ENCODE peak calls at places on chromosomes 3 and 15, in five cellular contexts. One of them, this sample, is unnamed.

GRCh38 chr3:190116551-190117067 is 4.1 kb downstream of the P3H2 start:
- DNase-seq in GM12878: no peak
- DNase-seq in HepG2: no peak
- DNase-seq in K562: no peak
- DNase-seq in H1: no peak
- DNase-seq in this sample: no peak

GRCh38 chr15:79169531-79170123 is 79.0 kb upstream of the RASGRF1 start:
- DNase-seq in K562: no peak
- DNase-seq in GM12878: no peak
- DNase-seq in HepG2: no peak
- DNase-seq in H1: no peak
- DNase-seq in this sample: no peak

GRCh38 chr3:113454057-113454456 is 12.8 kb upstream of the CFAP44 start:
- DNase-seq in H1: no peak
- DNase-seq in GM12878: no peak
- DNase-seq in K562: no peak
- DNase-seq in HepG2: no peak
- DNase-seq in this sample: no peak

GRCh38 chr15:71730277-71731144 is 79.8 kb upstream of the NR2E3 start:
- DNase-seq in GM12878: no peak
- DNase-seq in H1: peak
- DNase-seq in HepG2: peak
- DNase-seq in K562: peak
- DNase-seq in this sample: peak

GRCh38 chr3:189142527-189142926 is 29.2 kb upstream of the TPRG1 start:
- DNase-seq in HepG2: no peak
- DNase-seq in H1: no peak
- DNase-seq in GM12878: no peak
- DNase-seq in K562: no peak
- DNase-seq in this sample: no peak

GRCh38 chr15:67803996-67804843 is 21.1 kb upstream of the SKOR1 start:
- DNase-seq in GM12878: no peak
- DNase-seq in H1: peak
- DNase-seq in HepG2: peak
- DNase-seq in K562: peak
- DNase-seq in this sample: peak

GRCh38 chr15:85100186-85100937 is 118.7 kb downstream of the PDE8A start:
- DNase-seq in GM12878: no peak
- DNase-seq in HepG2: no peak
- DNase-seq in H1: no peak
- DNase-seq in K562: no peak
- DNase-seq in this sample: no peak

GRCh38 chr15:80507131-80507530 is 102.9 kb downstream of the ARNT2 start:
- DNase-seq in HepG2: no peak
- DNase-seq in H1: peak
- DNase-seq in GM12878: no peak
- DNase-seq in K562: no peak
- DNase-seq in this sample: no peak

GRCh38 chr3:57980416-57980815 is 27.8 kb upstream of the FLNB start:
- DNase-seq in K562: no peak
- DNase-seq in GM12878: no peak
- DNase-seq in HepG2: no peak
- DNase-seq in H1: no peak
- DNase-seq in this sample: no peak

GRCh38 chr15:101578443-101578894 is 73.7 kb downstream of the TM2D3 start:
- DNase-seq in K562: peak
- DNase-seq in HepG2: peak
- DNase-seq in GM12878: no peak
- DNase-seq in H1: peak
- DNase-seq in this sample: peak

GRCh38 chr3:116473602-116474001 is 28.3 kb upstream of the LSAMP start:
- DNase-seq in K562: no peak
- DNase-seq in HepG2: no peak
- DNase-seq in H1: no peak
- DNase-seq in GM12878: no peak
- DNase-seq in this sample: no peak

GRCh38 chr3:94512876-94513275 is 450.0 kb downstream of the NSUN3 start:
- DNase-seq in GM12878: no peak
- DNase-seq in H1: no peak
- DNase-seq in HepG2: no peak
- DNase-seq in K562: no peak
- DNase-seq in this sample: no peak

GRCh38 chr15:78177447-78177873 is 28.3 kb downstream of the IDH3A start:
- DNase-seq in HepG2: peak
- DNase-seq in K562: peak
- DNase-seq in GM12878: no peak
- DNase-seq in H1: peak
- DNase-seq in this sample: peak

GRCh38 chr3:38563070-38563901 is 67.1 kb downstream of the EXOG start:
- DNase-seq in H1: no peak
- DNase-seq in HepG2: no peak
- DNase-seq in GM12878: no peak
- DNase-seq in K562: no peak
- DNase-seq in this sample: no peak

GRCh38 chr3:13715961-13716360 is 163.9 kb downstream of the WNT7A start:
- DNase-seq in GM12878: no peak
- DNase-seq in H1: no peak
- DNase-seq in K562: no peak
- DNase-seq in HepG2: no peak
- DNase-seq in this sample: no peak

GRCh38 chr15:50652671-50653070 is 33.9 kb downstream of the TRPM7 start:
- DNase-seq in HepG2: no peak
- DNase-seq in K562: no peak
- DNase-seq in GM12878: no peak
- DNase-seq in H1: no peak
- DNase-seq in this sample: peak

GRCh38 chr3:124846189-124846588 is 41.0 kb downstream of the ITGB5 start:
- DNase-seq in H1: no peak
- DNase-seq in K562: no peak
- DNase-seq in HepG2: no peak
- DNase-seq in GM12878: no peak
- DNase-seq in this sample: no peak

GRCh38 chr15:74995779-74996765 is 709 bp downstream of the SCAMP5 start:
- DNase-seq in H1: peak
- DNase-seq in GM12878: no peak
- DNase-seq in K562: no peak
- DNase-seq in HepG2: peak
- DNase-seq in this sample: peak

GRCh38 chr3:60250810-60251209 is 1000.4 kb downstream of the FHIT start:
- DNase-seq in H1: no peak
- DNase-seq in K562: no peak
- DNase-seq in HepG2: no peak
- DNase-seq in GM12878: no peak
- DNase-seq in this sample: no peak

GRCh38 chr3:194139085-194139976 is 3.4 kb downstream of the HES1 start:
- DNase-seq in H1: peak
- DNase-seq in GM12878: no peak
- DNase-seq in HepG2: peak
- DNase-seq in K562: peak
- DNase-seq in this sample: peak

GRCh38 chr3:9248232-9249191 is 934 bp downstream of the SRGAP3 start:
- DNase-seq in K562: no peak
- DNase-seq in H1: no peak
- DNase-seq in GM12878: no peak
- DNase-seq in HepG2: no peak
- DNase-seq in this sample: no peak

GRCh38 chr3:61562810-61563613 is 1.6 kb downstream of the PTPRG start:
- DNase-seq in HepG2: peak
- DNase-seq in H1: peak
- DNase-seq in GM12878: no peak
- DNase-seq in K562: no peak
- DNase-seq in this sample: peak

GRCh38 chr3:182214406-182214805 is 502.7 kb downstream of the SOX2 start:
- DNase-seq in GM12878: no peak
- DNase-seq in H1: no peak
- DNase-seq in K562: no peak
- DNase-seq in HepG2: no peak
- DNase-seq in this sample: no peak

GRCh38 chr3:125062904-125063618 is 7.3 kb upstream of the HEG1 start:
- DNase-seq in GM12878: no peak
- DNase-seq in K562: no peak
- DNase-seq in H1: no peak
- DNase-seq in HepG2: peak
- DNase-seq in this sample: no peak

GRCh38 chr3:170563712-170564423 is 22.0 kb downstream of the SLC7A14 start:
- DNase-seq in H1: no peak
- DNase-seq in HepG2: no peak
- DNase-seq in GM12878: peak
- DNase-seq in K562: peak
- DNase-seq in this sample: peak

GRCh38 chr3:69739204-69740102 is at the start of gene MITF:
- DNase-seq in GM12878: peak
- DNase-seq in H1: peak
- DNase-seq in HepG2: peak
- DNase-seq in K562: peak
- DNase-seq in this sample: peak

GRCh38 chr15:47727137-47727536 is 9.8 kb downstream of the SEMA6D start:
- DNase-seq in HepG2: no peak
- DNase-seq in K562: no peak
- DNase-seq in GM12878: no peak
- DNase-seq in H1: no peak
- DNase-seq in this sample: no peak

GRCh38 chr3:44114142-44114541 is 127.5 kb upstream of the TOPAZ1 start:
- DNase-seq in GM12878: no peak
- DNase-seq in H1: peak
- DNase-seq in HepG2: peak
- DNase-seq in K562: peak
- DNase-seq in this sample: peak

GRCh38 chr3:116059421-116060096 is 385.7 kb downstream of the LSAMP start:
- DNase-seq in HepG2: peak
- DNase-seq in H1: no peak
- DNase-seq in GM12878: no peak
- DNase-seq in K562: peak
- DNase-seq in this sample: peak

GRCh38 chr3:53109822-53110771 is 20.1 kb downstream of the RFT1 start:
- DNase-seq in K562: peak
- DNase-seq in HepG2: peak
- DNase-seq in GM12878: no peak
- DNase-seq in H1: peak
- DNase-seq in this sample: peak

GRCh38 chr3:64355473-64355872 is 130.2 kb upstream of the PRICKLE2 start:
- DNase-seq in GM12878: no peak
- DNase-seq in K562: no peak
- DNase-seq in H1: no peak
- DNase-seq in HepG2: no peak
- DNase-seq in this sample: no peak

GRCh38 chr3:142051351-142051750 is 98.0 kb downstream of the TFDP2 start:
- DNase-seq in K562: no peak
- DNase-seq in HepG2: no peak
- DNase-seq in GM12878: no peak
- DNase-seq in H1: no peak
- DNase-seq in this sample: no peak

GRCh38 chr3:39592306-39592705 is 124.8 kb downstream of the MOBP start:
- DNase-seq in K562: no peak
- DNase-seq in H1: no peak
- DNase-seq in GM12878: no peak
- DNase-seq in HepG2: no peak
- DNase-seq in this sample: no peak

GRCh38 chr15:37794947-37795346 is 139.5 kb upstream of the TMCO5A start:
- DNase-seq in K562: no peak
- DNase-seq in GM12878: no peak
- DNase-seq in H1: no peak
- DNase-seq in HepG2: no peak
- DNase-seq in this sample: no peak

GRCh38 chr3:181252626-181253025 is 263.1 kb upstream of the DNAJC19 start:
- DNase-seq in HepG2: no peak
- DNase-seq in H1: no peak
- DNase-seq in K562: no peak
- DNase-seq in GM12878: no peak
- DNase-seq in this sample: no peak

GRCh38 chr3:99633887-99634558 is 4.4 kb upstream of the COL8A1 start:
- DNase-seq in HepG2: no peak
- DNase-seq in H1: no peak
- DNase-seq in K562: no peak
- DNase-seq in GM12878: no peak
- DNase-seq in this sample: peak

DNA sequence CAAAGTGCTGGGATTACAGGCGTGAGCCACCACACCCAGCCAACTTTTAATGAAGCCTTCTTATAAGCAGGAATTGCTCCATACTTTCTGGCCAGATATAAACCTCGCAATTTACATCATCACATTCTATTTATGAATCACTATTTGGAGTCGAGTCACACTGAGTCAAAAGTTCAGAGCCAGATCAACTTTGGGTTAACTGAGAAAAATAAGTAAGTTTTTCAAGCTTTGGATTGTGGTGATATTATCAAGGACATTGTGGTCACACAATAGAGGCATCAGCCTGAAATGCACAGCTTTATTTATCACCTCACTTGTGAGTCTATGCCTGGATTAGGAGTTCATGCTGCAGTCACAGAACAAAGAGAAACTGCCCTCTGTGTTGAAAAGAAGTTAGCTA is 1163.5 kb downstream of the ROBO1 start:
- DNase-seq in GM12878: no peak
- DNase-seq in K562: no peak
- DNase-seq in HepG2: no peak
- DNase-seq in H1: no peak
- DNase-seq in this sample: no peak
- TF ChIP-seq CREB1 in GM12878: no peak
- TF ChIP-seq CREB1 in K562: no peak
- TF ChIP-seq CREB1 in HepG2: no peak
- TF ChIP-seq CREB1 in H1: no peak
- TF ChIP-seq CREB1 in this sample: no peak

GRCh38 chr15:62914461-62915079 is 128.0 kb upstream of the TPM1 start:
- DNase-seq in K562: no peak
- DNase-seq in HepG2: no peak
- DNase-seq in H1: no peak
- DNase-seq in GM12878: no peak
- DNase-seq in this sample: peak
- H3K4me2 ChIP-seq in K562: no peak
- H3K4me2 ChIP-seq in HepG2: no peak
- H3K4me2 ChIP-seq in H1: peak
- H3K4me2 ChIP-seq in GM12878: no peak
- H3K4me2 ChIP-seq in this sample: peak

DNA sequence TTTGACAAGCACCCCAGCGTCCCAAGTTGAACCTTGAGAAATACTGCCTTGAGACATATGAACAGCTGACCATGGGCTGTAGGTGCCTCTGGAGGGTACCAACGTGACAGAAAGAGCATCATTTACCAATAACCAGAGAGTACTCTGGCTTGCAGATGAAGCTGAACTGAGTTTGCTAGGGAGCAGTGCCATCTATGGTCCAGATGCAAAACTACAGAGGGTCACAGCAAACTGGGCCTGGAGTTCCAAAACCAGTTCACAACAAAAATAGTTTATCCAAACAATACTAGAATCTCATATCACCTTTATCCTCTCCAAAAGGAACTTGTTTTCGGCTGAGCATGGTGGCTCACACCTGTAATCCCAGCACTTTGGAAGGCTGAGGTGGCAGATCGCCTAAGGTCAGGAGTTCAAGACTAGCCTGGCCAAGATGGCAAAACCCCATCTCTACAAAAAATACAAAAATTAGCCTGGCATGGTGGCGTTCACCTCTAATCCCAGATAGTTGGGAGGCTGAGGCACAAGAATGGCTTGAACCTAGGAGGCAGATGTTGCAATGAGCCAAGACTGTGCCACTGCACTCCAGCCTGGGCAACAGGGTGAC is 69.3 kb downstream of the CHAC1 start:
- DNase-seq in H1: peak
- DNase-seq in K562: peak
- DNase-seq in GM12878: peak
- DNase-seq in HepG2: peak
- DNase-seq in this sample: peak
- TF ChIP-seq CREB1 in H1: no peak
- TF ChIP-seq CREB1 in K562: no peak
- TF ChIP-seq CREB1 in GM12878: no peak
- TF ChIP-seq CREB1 in HepG2: no peak
- TF ChIP-seq CREB1 in this sample: no peak

GRCh38 chr15:77123854-77124253 is 52.9 kb upstream of the TSPAN3 start:
- DNase-seq in GM12878: no peak
- DNase-seq in K562: no peak
- DNase-seq in H1: no peak
- DNase-seq in HepG2: no peak
- DNase-seq in this sample: no peak
- H3K4me2 ChIP-seq in GM12878: no peak
- H3K4me2 ChIP-seq in K562: no peak
- H3K4me2 ChIP-seq in H1: no peak
- H3K4me2 ChIP-seq in HepG2: no peak
- H3K4me2 ChIP-seq in this sample: no peak

This sample was measured in GM23338.